ENCODE peak calls at places on chromosomes 2 and 18, in six cellular contexts. T is NCI-H345; A is mesenteric fat pad; N is activated CD4-positive, alpha-beta T cell treated with anti-CD3 and anti-CD28 coated beads, Interleukin-2, amount 10 ng/mL, durations not matched to agents 7 days and 5 days; F is kidney epithelial cell; H is heart left ventricle. B is an unnamed sample.

GRCh38 chr2:188391354-188391753 is 99.7 kb downstream of the GULP1 start:
- DNase-seq in H (no peak), T (no peak), A (no peak), F (no peak), N (no peak), B (no peak)

GRCh38 chr2:28338046-28338753 is 54.5 kb upstream of the FOSL2 start:
- DNase-seq in A (peak; percentile 91), F (no peak), T (no peak), H (no peak), N (no peak), B (no peak)

GRCh38 chr18:6058941-6059340 is 163.6 kb upstream of the TMEM200C start:
- DNase-seq in F (peak; percentile 54), N (no peak), H (no peak), A (no peak), T (peak; percentile 82), B (peak; percentile 94)

GRCh38 chr2:10091182-10091932 is 11.1 kb upstream of the CYS1 start:
- DNase-seq in N (peak; percentile 31), H (peak; percentile 67), T (no peak), A (no peak), F (no peak), B (no peak)

GRCh38 chr2:12048551-12048950 is 302.1 kb downstream of the LPIN1 start:
- DNase-seq in A (no peak), N (no peak), F (no peak), T (no peak), H (no peak), B (no peak)

GRCh38 chr2:124959582-124959981 is 934.5 kb downstream of the CNTNAP5 start:
- DNase-seq in H (no peak), N (no peak), F (no peak), A (no peak), T (no peak), B (no peak)

GRCh38 chr2:206799083-206799482 is 33.7 kb downstream of the FASTKD2 start:
- DNase-seq in T (no peak), N (no peak), H (no peak), F (no peak), A (no peak), B (no peak)

GRCh38 chr18:3791258-3791657 is 341.3 kb downstream of the TGIF1 start:
- DNase-seq in F (no peak), T (peak; percentile 66), H (no peak), N (no peak), A (no peak), B (peak; percentile 42)

GRCh38 chr2:73069855-73070650 is 1.5 kb downstream of the SFXN5 start:
- DNase-seq in N (no peak), A (peak; percentile 28), T (no peak), H (no peak), F (no peak), B (no peak)

GRCh38 chr2:134764164-134764563 is 45.4 kb upstream of the TMEM163 start:
- DNase-seq in F (no peak), T (no peak), A (no peak), H (no peak), N (no peak), B (no peak)

GRCh38 chr2:64137567-64137966 is 6.7 kb downstream of the PELI1 start:
- DNase-seq in A (no peak), T (no peak), F (no peak), N (no peak), H (no peak), B (no peak)

GRCh38 chr2:210263841-210264240 is 38.6 kb upstream of the ACADL start:
- DNase-seq in H (no peak), A (no peak), T (no peak), F (no peak), N (no peak), B (no peak)

GRCh38 chr2:135997380-135997779 is 12.0 kb upstream of the DARS1 start:
- DNase-seq in T (peak; percentile 15), H (peak; percentile 69), A (no peak), N (no peak), F (no peak), B (peak; percentile 53)

GRCh38 chr2:25851740-25852503 is 26.4 kb downstream of the ASXL2 start:
- DNase-seq in A (no peak), N (peak; percentile 68), H (no peak), F (peak; percentile 59), T (peak; percentile 29), B (no peak)

GRCh38 chr2:1226766-1227165 is 186.5 kb upstream of the TPO start:
- DNase-seq in F (no peak), T (peak; percentile 92), N (no peak), H (no peak), A (no peak), B (peak; percentile 27)

GRCh38 chr2:9984861-9985480 is 33.5 kb downstream of the GRHL1 start:
- DNase-seq in T (no peak), N (no peak), F (no peak), A (no peak), H (no peak), B (no peak)

GRCh38 chr2:219644801-219645480 is 17.5 kb downstream of the SLC4A3 start:
- DNase-seq in F (no peak), N (no peak), A (peak; percentile 81), T (no peak), H (no peak), B (no peak)

GRCh38 chr2:3222636-3223035 is 155.0 kb downstream of the EIPR1 start:
- DNase-seq in N (peak; percentile 55), T (no peak), F (no peak), A (no peak), H (no peak), B (no peak)

GRCh38 chr2:45293182-45293581 is 283.9 kb upstream of the SIX2 start:
- DNase-seq in A (no peak), N (no peak), F (no peak), H (no peak), T (no peak), B (no peak)

GRCh38 chr2:69524799-69525198 is 87.6 kb upstream of the NFU1 start:
- DNase-seq in T (no peak), F (no peak), N (no peak), H (no peak), A (no peak), B (no peak)

GRCh38 chr2:177169810-177170514 is 42.6 kb upstream of the HNRNPA3 start:
- DNase-seq in F (no peak), A (no peak), T (peak; percentile 93), H (no peak), N (peak; percentile 35), B (peak; percentile 97)

GRCh38 chr18:903703-904102 is 968 bp upstream of the ADCYAP1 start:
- DNase-seq in A (no peak), F (peak; percentile 18), H (peak; percentile 70), T (peak; percentile 31), N (peak; percentile 59), B (no peak)

GRCh38 chr18:8453528-8453927 is 155.7 kb upstream of the RAB12 start:
- DNase-seq in F (no peak), N (no peak), A (no peak), T (no peak), H (no peak), B (no peak)

GRCh38 chr2:70767699-70768584 is at the start of gene ADD2:
- DNase-seq in N (peak; percentile 48), H (no peak), F (no peak), T (peak; percentile 79), A (no peak), B (peak; percentile 74)

GRCh38 chr2:24038786-24039499 is 8.2 kb downstream of the WDCP start:
- DNase-seq in H (no peak), T (no peak), F (no peak), A (peak; percentile 73), N (no peak), B (no peak)

GRCh38 chr2:107418713-107419112 is 408.0 kb upstream of the RGPD4 start:
- DNase-seq in F (no peak), N (no peak), A (no peak), H (no peak), T (no peak), B (no peak)

GRCh38 chr2:168107322-168107721 is 140.1 kb downstream of the STK39 start:
- DNase-seq in A (no peak), T (no peak), F (no peak), H (no peak), N (no peak), B (no peak)

GRCh38 chr2:60152226-60152833 is 401.1 kb downstream of the BCL11A start:
- DNase-seq in F (no peak), T (no peak), H (no peak), A (no peak), N (peak; percentile 37), B (no peak)

GRCh38 chr2:228652366-228652765 is 470.9 kb upstream of the SPHKAP start:
- DNase-seq in A (no peak), F (no peak), H (no peak), N (no peak), T (no peak), B (no peak)

GRCh38 chr18:43279015-43279758 is 1.9 kb upstream of the SYT4 start:
- DNase-seq in H (no peak), A (no peak), T (peak; percentile 94), F (peak; percentile 10), N (no peak), B (peak; percentile 92)

GRCh38 chr2:204514439-204514838 is 30.8 kb upstream of the PARD3B start:
- DNase-seq in T (no peak), H (no peak), A (no peak), F (no peak), N (no peak), B (no peak)

GRCh38 chr2:53536583-53537361 is 230.8 kb upstream of the CHAC2 start:
- DNase-seq in N (no peak), H (no peak), F (no peak), A (no peak), T (peak; percentile 79), B (no peak)

GRCh38 chr2:9800975-9801723 is 42.1 kb upstream of the TAF1B start:
- DNase-seq in H (no peak), T (no peak), N (no peak), F (no peak), A (no peak), B (no peak)

GRCh38 chr18:49663755-49664085 is 101.9 kb downstream of the LIPG start:
- DNase-seq in F (no peak), H (no peak), A (no peak), N (no peak), T (no peak), B (no peak)

GRCh38 chr2:7732497-7732896 is 815.3 kb downstream of the RNF144A start:
- DNase-seq in N (no peak), A (no peak), F (no peak), H (no peak), T (no peak), B (no peak)

GRCh38 chr2:174035117-174035516 is 69.9 kb upstream of the SP3 start:
- DNase-seq in T (no peak), N (no peak), A (no peak), H (no peak), F (no peak), B (no peak)

GRCh38 chr2:44715671-44716077 is 225.8 kb upstream of the SIX3 start:
- DNase-seq in F (no peak), N (no peak), H (no peak), A (no peak), T (peak; percentile 38), B (no peak)

B was measured in NCI-H510A.